ENCODE peak calls at places on chromosomes 16 and 17, in six cellular contexts. C is fibroblast of lung, I is HL-60, S is lower lobe of right lung, F is OCI-LY7, E is esophagus squamous epithelium. N is an unnamed sample.
A peak's percentile ranks its signal among the peaks of the same experiment; 100 is the strongest.

GRCh38 chr16:31460582-31461002 is 1.3 kb downstream of the ARMC5 start:
- DNase-seq in E (no peak), I (peak; percentile 40), S (no peak), C (peak; percentile 73), F (peak; percentile 67), N (peak; percentile 58)

GRCh38 chr17:80129006-80129565 is 17.8 kb downstream of the EIF4A3 start:
- DNase-seq in C (no peak), F (no peak), I (no peak), S (no peak), E (no peak), N (no peak)

GRCh38 chr17:71327376-71328059 is 793.3 kb upstream of the SOX9 start:
- DNase-seq in I (no peak), F (no peak), C (peak; percentile 61), S (no peak), E (no peak), N (peak; percentile 43)

GRCh38 chr17:64073771-64074703 is 53.6 kb upstream of the ICAM2 start:
- DNase-seq in E (no peak), F (peak; percentile 95), S (no peak), C (no peak), I (peak; percentile 61), N (no peak)

GRCh38 chr16:81598083-81598482 is 153.5 kb downstream of the CMIP start:
- DNase-seq in I (no peak), F (no peak), S (no peak), C (no peak), E (no peak), N (no peak)

GRCh38 chr16:66622863-66623262 is 18.4 kb downstream of the CMTM3 start:
- DNase-seq in C (no peak), E (no peak), I (no peak), F (no peak), S (no peak), N (no peak)

GRCh38 chr16:81625544-81626152 is 153.4 kb upstream of the PLCG2 start:
- DNase-seq in F (no peak), S (peak; percentile 64), E (no peak), I (no peak), C (no peak), N (peak; percentile 78)

GRCh38 chr16:64590516-64590915 is 531.3 kb downstream of the CDH11 start:
- DNase-seq in F (no peak), S (no peak), I (no peak), E (no peak), C (peak; percentile 5), N (peak; percentile 14)

GRCh38 chr17:44007346-44008204 is 3.2 kb downstream of the NAGS start:
- DNase-seq in S (no peak), I (no peak), C (no peak), E (no peak), F (peak; percentile 17), N (peak; percentile 52)

GRCh38 chr17:80259642-80260535 is 763 bp upstream of the RNF213 start:
- DNase-seq in I (peak; percentile 58), F (peak; percentile 84), C (peak; percentile 59), E (no peak), S (peak; percentile 81), N (peak; percentile 52)

GRCh38 chr16:70688266-70688742 is 2.5 kb upstream of the MTSS2 start:
- DNase-seq in I (no peak), E (no peak), S (peak; percentile 84), C (peak; percentile 87), F (no peak), N (peak; percentile 30)

GRCh38 chr17:41619162-41619933 is 5.0 kb downstream of the KRT17 start:
- DNase-seq in C (no peak), S (no peak), F (no peak), I (no peak), E (no peak), N (no peak)

GRCh38 chr17:66782866-66783265 is 52.1 kb upstream of the CACNG5 start:
- DNase-seq in C (no peak), E (no peak), F (no peak), S (no peak), I (no peak), N (no peak)

GRCh38 chr17:77666881-77667395 is 291.6 kb upstream of the TNRC6C start:
- DNase-seq in C (no peak), I (no peak), E (no peak), F (peak; percentile 87), S (no peak), N (no peak)

GRCh38 chr17:81871387-81872120 is 417 bp upstream of the ARHGDIA start:
- DNase-seq in C (peak; percentile 89), F (peak; percentile 96), S (peak; percentile 96), I (peak; percentile 91), E (no peak), N (peak; percentile 89)

GRCh38 chr16:5709889-5710288 is 612.3 kb upstream of the EEF2KMT start:
- DNase-seq in F (no peak), S (no peak), C (no peak), I (no peak), E (no peak), N (peak; percentile 0)

GRCh38 chr16:3085868-3086595 is 13.1 kb downstream of the ZSCAN10 start:
- DNase-seq in C (no peak), I (no peak), E (no peak), F (no peak), S (no peak), N (no peak)

GRCh38 chr16:59591480-59591879 is 857.4 kb upstream of the GOT2 start:
- DNase-seq in F (no peak), C (no peak), S (no peak), E (no peak), I (no peak), N (peak; percentile 8)

GRCh38 chr16:30355954-30356308 is 823 bp upstream of the CD2BP2 start:
- DNase-seq in F (no peak), E (no peak), S (no peak), I (no peak), C (no peak), N (no peak)

GRCh38 chr16:76931186-76931585 is 259.8 kb upstream of the MON1B start:
- DNase-seq in E (no peak), S (no peak), C (peak; percentile 54), F (no peak), I (no peak), N (no peak)

DNA sequence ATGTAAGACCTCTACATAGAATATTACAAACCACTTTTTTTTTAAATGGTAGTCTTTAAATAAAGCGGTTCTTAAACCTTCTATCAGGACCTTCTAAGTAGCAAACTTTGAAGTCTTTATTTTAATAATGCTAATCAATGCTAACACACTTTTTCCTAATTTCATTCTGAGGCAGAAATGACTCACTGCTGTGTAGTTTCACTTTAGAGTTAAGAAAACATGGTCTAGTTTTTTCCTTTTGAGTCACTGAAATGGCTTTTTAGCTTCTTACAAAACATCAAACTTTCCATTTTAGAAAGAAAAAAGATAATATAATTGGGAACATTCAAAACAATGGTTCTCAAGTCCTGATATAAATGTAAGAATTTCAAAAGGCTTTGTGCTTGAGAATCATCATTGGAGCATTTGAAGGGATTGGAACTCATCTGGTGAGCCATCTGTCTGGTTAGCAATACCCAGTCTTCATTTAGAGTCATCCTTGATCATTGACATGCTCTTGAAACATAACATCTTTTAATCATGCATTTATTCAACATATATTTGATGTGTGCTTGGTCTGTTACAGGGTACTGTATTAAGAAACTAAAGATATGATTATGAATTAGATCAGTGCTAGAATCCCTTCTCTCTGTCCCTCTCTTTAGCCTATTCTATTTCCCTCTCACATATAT is 258.3 kb upstream of the MON1B start:
- DNase-seq in E (no peak), C (peak; percentile 44), F (no peak), I (no peak), S (no peak), N (peak; percentile 27)
- TF ChIP-seq CTCF in E (no peak), C (no peak), F (no peak), I (no peak), S (no peak), N (no peak)

DNA sequence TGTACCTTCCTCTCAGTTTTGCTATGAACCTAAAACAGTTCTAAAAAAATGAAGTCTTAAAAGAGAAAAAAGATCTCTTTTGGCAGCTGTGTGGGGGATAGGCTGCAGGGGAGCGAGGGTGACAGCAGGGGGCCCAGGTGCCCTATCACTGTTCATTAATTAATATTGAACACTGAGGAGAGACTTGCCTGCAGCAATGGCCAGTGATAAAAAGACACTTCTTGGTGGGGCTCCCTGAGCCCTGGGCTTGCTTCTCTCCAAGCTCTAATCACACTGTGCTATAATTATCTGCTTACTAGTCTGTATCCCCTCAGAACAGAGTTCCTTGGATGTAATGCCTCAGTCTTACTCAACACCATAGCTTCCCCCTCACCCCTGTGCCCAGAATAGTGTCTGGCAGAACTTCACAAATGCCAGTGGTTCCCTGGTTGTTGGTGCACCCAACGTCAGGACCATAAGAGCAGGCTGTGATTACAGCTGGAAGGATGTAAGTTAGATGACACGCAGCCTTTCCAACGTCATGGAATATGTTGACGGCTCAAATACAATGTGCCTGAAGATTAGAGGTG is 52.0 kb upstream of the IRX6 start:
- DNase-seq in I (no peak), F (no peak), C (no peak), S (no peak), E (no peak), N (no peak)
- TF ChIP-seq CTCF in I (no peak), F (no peak), C (no peak), S (no peak), E (no peak), N (no peak)

GRCh38 chr16:25256821-25257503 is 683 bp downstream of the ZKSCAN2 start:
- DNase-seq in C (no peak), E (no peak), S (peak; percentile 47), I (no peak), F (peak; percentile 34), N (no peak)
- TF ChIP-seq CTCF in C (no peak), E (no peak), S (no peak), I (no peak), F (peak; percentile 49), N (no peak)

GRCh38 chr16:58451945-58452401 is 48.0 kb upstream of the NDRG4 start:
- DNase-seq in S (no peak), C (peak; percentile 5), F (no peak), I (no peak), E (no peak), N (peak; percentile 22)
- TF ChIP-seq CTCF in S (no peak), C (no peak), F (peak; percentile 33), I (no peak), E (no peak), N (no peak)

GRCh38 chr16:29009050-29009837 is 24.4 kb downstream of the LAT start:
- DNase-seq in C (no peak), F (no peak), I (no peak), E (no peak), S (no peak), N (no peak)

GRCh38 chr16:29012913-29013641 is 28.2 kb downstream of the LAT start:
- DNase-seq in S (no peak), C (peak; percentile 59), F (no peak), I (no peak), E (no peak), N (no peak)

GRCh38 chr16:29009838-29010166 is 24.9 kb downstream of the LAT start:
- DNase-seq in F (no peak), I (no peak), E (no peak), S (no peak), C (no peak), N (no peak)

GRCh38 chr16:29011851-29012250 is 27.0 kb downstream of the LAT start:
- DNase-seq in S (no peak), F (no peak), C (no peak), E (no peak), I (no peak), N (no peak)

GRCh38 chr16:29011112-29011511 is 26.3 kb downstream of the LAT start:
- DNase-seq in I (no peak), C (no peak), S (no peak), F (no peak), E (no peak), N (no peak)
- TF ChIP-seq CTCF in I (no peak), C (no peak), S (no peak), F (no peak), E (no peak), N (no peak)